ENCODE peak calls at places on chromosome 22, in nine cellular contexts. One of them, this sample, is unnamed.

GRCh38 chr22:17847360-17848078 is 73.2 kb upstream of the BID start:
- DNase-seq in activated CD4-positive, alpha-beta T cell treated with anti-CD3 and anti-CD28 coated beads for 24 hours: no peak
- DNase-seq in mesenchymal stem cell: no peak
- DNase-seq in GM04503: no peak
- DNase-seq in nephron progenitor cell: no peak
- DNase-seq in iPS-NIHi11: no peak
- DNase-seq in fibroblast of the conjunctiva: no peak
- DNase-seq in cardiac muscle cell: no peak
- DNase-seq in stimulated activated CD8-positive, alpha-beta memory T cell treated with anti-CD3 and anti-CD28 coated beads, Interleukin-2, amount 100 ng/mL, for 1 hour: no peak
- DNase-seq in this sample: no peak

GRCh38 chr22:40586781-40587180 is 49.7 kb downstream of the MRTFA start:
- DNase-seq in nephron progenitor cell: no peak
- DNase-seq in GM04503: no peak
- DNase-seq in iPS-NIHi11: no peak
- DNase-seq in fibroblast of the conjunctiva: no peak
- DNase-seq in cardiac muscle cell: no peak
- DNase-seq in stimulated activated CD8-positive, alpha-beta memory T cell treated with anti-CD3 and anti-CD28 coated beads, Interleukin-2, amount 100 ng/mL, for 1 hour: no peak
- DNase-seq in mesenchymal stem cell: no peak
- DNase-seq in activated CD4-positive, alpha-beta T cell treated with anti-CD3 and anti-CD28 coated beads for 24 hours: no peak
- DNase-seq in this sample: no peak

GRCh38 chr22:39144101-39144815 is 8.2 kb downstream of the CBX7 start:
- DNase-seq in nephron progenitor cell: no peak
- DNase-seq in iPS-NIHi11: peak
- DNase-seq in mesenchymal stem cell: peak
- DNase-seq in activated CD4-positive, alpha-beta T cell treated with anti-CD3 and anti-CD28 coated beads for 24 hours: no peak
- DNase-seq in GM04503: no peak
- DNase-seq in fibroblast of the conjunctiva: peak
- DNase-seq in stimulated activated CD8-positive, alpha-beta memory T cell treated with anti-CD3 and anti-CD28 coated beads, Interleukin-2, amount 100 ng/mL, for 1 hour: no peak
- DNase-seq in cardiac muscle cell: no peak
- DNase-seq in this sample: peak

GRCh38 chr22:46854125-46854870 is 91.8 kb downstream of the TBC1D22A start:
- DNase-seq in cardiac muscle cell: no peak
- DNase-seq in GM04503: no peak
- DNase-seq in nephron progenitor cell: no peak
- DNase-seq in mesenchymal stem cell: peak
- DNase-seq in fibroblast of the conjunctiva: no peak
- DNase-seq in activated CD4-positive, alpha-beta T cell treated with anti-CD3 and anti-CD28 coated beads for 24 hours: no peak
- DNase-seq in stimulated activated CD8-positive, alpha-beta memory T cell treated with anti-CD3 and anti-CD28 coated beads, Interleukin-2, amount 100 ng/mL, for 1 hour: no peak
- DNase-seq in iPS-NIHi11: no peak
- DNase-seq in this sample: no peak

GRCh38 chr22:46714550-46714949 is 23.5 kb downstream of the CERK start:
- DNase-seq in cardiac muscle cell: no peak
- DNase-seq in stimulated activated CD8-positive, alpha-beta memory T cell treated with anti-CD3 and anti-CD28 coated beads, Interleukin-2, amount 100 ng/mL, for 1 hour: no peak
- DNase-seq in activated CD4-positive, alpha-beta T cell treated with anti-CD3 and anti-CD28 coated beads for 24 hours: no peak
- DNase-seq in nephron progenitor cell: no peak
- DNase-seq in iPS-NIHi11: no peak
- DNase-seq in fibroblast of the conjunctiva: no peak
- DNase-seq in mesenchymal stem cell: peak
- DNase-seq in GM04503: peak
- DNase-seq in this sample: no peak

GRCh38 chr22:22893077-22893805 is 5.6 kb downstream of the IGLL5 start:
- DNase-seq in iPS-NIHi11: peak
- DNase-seq in fibroblast of the conjunctiva: no peak
- DNase-seq in stimulated activated CD8-positive, alpha-beta memory T cell treated with anti-CD3 and anti-CD28 coated beads, Interleukin-2, amount 100 ng/mL, for 1 hour: no peak
- DNase-seq in mesenchymal stem cell: no peak
- DNase-seq in activated CD4-positive, alpha-beta T cell treated with anti-CD3 and anti-CD28 coated beads for 24 hours: no peak
- DNase-seq in cardiac muscle cell: no peak
- DNase-seq in GM04503: no peak
- DNase-seq in nephron progenitor cell: no peak
- DNase-seq in this sample: no peak

GRCh38 chr22:19990188-19990587 is 26.4 kb downstream of the ARVCF start:
- DNase-seq in GM04503: no peak
- DNase-seq in activated CD4-positive, alpha-beta T cell treated with anti-CD3 and anti-CD28 coated beads for 24 hours: no peak
- DNase-seq in nephron progenitor cell: no peak
- DNase-seq in cardiac muscle cell: no peak
- DNase-seq in fibroblast of the conjunctiva: no peak
- DNase-seq in stimulated activated CD8-positive, alpha-beta memory T cell treated with anti-CD3 and anti-CD28 coated beads, Interleukin-2, amount 100 ng/mL, for 1 hour: no peak
- DNase-seq in iPS-NIHi11: no peak
- DNase-seq in mesenchymal stem cell: no peak
- DNase-seq in this sample: no peak

GRCh38 chr22:38305481-38306448 is 11.5 kb downstream of the CSNK1E start:
- DNase-seq in GM04503: no peak
- DNase-seq in nephron progenitor cell: peak
- DNase-seq in activated CD4-positive, alpha-beta T cell treated with anti-CD3 and anti-CD28 coated beads for 24 hours: peak
- DNase-seq in stimulated activated CD8-positive, alpha-beta memory T cell treated with anti-CD3 and anti-CD28 coated beads, Interleukin-2, amount 100 ng/mL, for 1 hour: no peak
- DNase-seq in mesenchymal stem cell: peak
- DNase-seq in iPS-NIHi11: peak
- DNase-seq in fibroblast of the conjunctiva: no peak
- DNase-seq in cardiac muscle cell: no peak
- DNase-seq in this sample: no peak

GRCh38 chr22:31361743-31362142 is 15.6 kb upstream of the PATZ1 start:
- DNase-seq in iPS-NIHi11: no peak
- DNase-seq in stimulated activated CD8-positive, alpha-beta memory T cell treated with anti-CD3 and anti-CD28 coated beads, Interleukin-2, amount 100 ng/mL, for 1 hour: no peak
- DNase-seq in mesenchymal stem cell: no peak
- DNase-seq in activated CD4-positive, alpha-beta T cell treated with anti-CD3 and anti-CD28 coated beads for 24 hours: no peak
- DNase-seq in nephron progenitor cell: no peak
- DNase-seq in fibroblast of the conjunctiva: no peak
- DNase-seq in cardiac muscle cell: no peak
- DNase-seq in GM04503: no peak
- DNase-seq in this sample: no peak

This sample was measured in AG08396.